ENCODE peak calls at places on chromosomes 13 and 19, in eight cellular contexts. F, D, N, I, U, P, E and L are unnamed samples.

GRCh38 chr13:19632915-19633339 is 532 bp upstream of the MPHOSPH8 start:
- DNase-seq in D (no peak), P (no peak), U (no peak), F (no peak), I (no peak), N (no peak), E (no peak), L (no peak)

GRCh38 chr13:45602183-45602582 is 13.4 kb downstream of the ERICH6B start:
- DNase-seq in N (no peak), F (no peak), I (no peak), P (no peak), U (peak), E (no peak), D (no peak), L (no peak)

GRCh38 chr19:13808856-13809255 is 13.6 kb downstream of the ZSWIM4 start:
- DNase-seq in E (no peak), U (no peak), D (peak), F (no peak), I (no peak), N (no peak), P (no peak), L (no peak)

GRCh38 chr19:18131841-18132596 is 20.9 kb upstream of the PIK3R2 start:
- DNase-seq in F (no peak), I (no peak), D (peak), N (no peak), P (peak), U (no peak), E (no peak), L (no peak)

GRCh38 chr13:64529874-64530485 is 2700.2 kb downstream of the PCDH9 start:
- DNase-seq in P (no peak), U (peak), F (no peak), E (no peak), I (no peak), D (peak), N (no peak), L (no peak)

GRCh38 chr19:19338082-19338481 is 17.5 kb downstream of the MAU2 start:
- DNase-seq in E (no peak), F (no peak), U (peak), D (no peak), N (no peak), I (no peak), P (peak), L (no peak)

GRCh38 chr13:114068723-114069322 is 63.6 kb downstream of the RASA3 start:
- DNase-seq in I (no peak), D (no peak), U (peak), F (no peak), N (peak), P (peak), E (no peak), L (no peak)

GRCh38 chr13:62653371-62653770 is 1237.7 kb upstream of the PCDH20 start:
- DNase-seq in E (no peak), U (peak), D (no peak), I (no peak), N (no peak), P (no peak), F (no peak), L (no peak)

GRCh38 chr13:66780814-66781213 is 449.3 kb downstream of the PCDH9 start:
- DNase-seq in N (no peak), D (no peak), P (peak), I (no peak), U (no peak), F (no peak), E (no peak), L (no peak)

GRCh38 chr19:34261335-34262109 is 7.2 kb downstream of the GARRE1 start:
- DNase-seq in F (no peak), I (no peak), U (no peak), N (no peak), E (no peak), P (no peak), D (no peak), L (no peak)

GRCh38 chr19:51329411-51329810 is 12.5 kb downstream of the VSIG10L start:
- DNase-seq in E (no peak), U (no peak), I (no peak), F (no peak), D (no peak), N (no peak), P (no peak), L (no peak)

GRCh38 chr19:41441321-41441945 is 1.5 kb upstream of the ERICH4 start:
- DNase-seq in N (no peak), F (no peak), D (no peak), U (no peak), E (no peak), I (no peak), P (no peak), L (no peak)

GRCh38 chr19:34220472-34221063 is 33.8 kb upstream of the GARRE1 start:
- DNase-seq in D (peak), F (peak), E (peak), U (peak), P (peak), I (peak), N (peak), L (no peak)

GRCh38 chr19:35908977-35909683 is 1.0 kb upstream of the TYROBP start:
- DNase-seq in I (peak), F (no peak), E (peak), D (peak), N (peak), U (no peak), P (no peak), L (no peak)

GRCh38 chr19:6238643-6239281 is 41.0 kb downstream of the MLLT1 start:
- DNase-seq in E (peak), P (peak), U (peak), N (peak), F (no peak), I (no peak), D (peak), L (no peak)

GRCh38 chr19:46159893-46160775 is 12.1 kb downstream of the IGFL2 start:
- DNase-seq in F (no peak), N (no peak), E (no peak), I (no peak), P (no peak), D (no peak), U (no peak), L (no peak)

GRCh38 chr19:40576181-40576584 is 490 bp upstream of the SHKBP1 start:
- DNase-seq in F (no peak), P (no peak), E (no peak), U (no peak), N (no peak), D (peak), I (no peak), L (no peak)

GRCh38 chr19:42057856-42058255 is 12.2 kb downstream of the GRIK5 start:
- DNase-seq in F (no peak), N (no peak), U (no peak), I (no peak), D (no peak), P (no peak), E (no peak), L (no peak)

GRCh38 chr13:40315416-40316064 is 350.9 kb downstream of the FOXO1 start:
- DNase-seq in U (peak), P (no peak), N (peak), F (no peak), E (peak), D (peak), I (no peak), L (no peak)

GRCh38 chr13:102968572-102969228 is 97.5 kb downstream of the SLC10A2 start:
- DNase-seq in E (no peak), P (no peak), F (no peak), N (no peak), D (no peak), I (no peak), U (no peak), L (no peak)

GRCh38 chr19:47097396-47098217 is 16.0 kb downstream of the ZC3H4 start:
- DNase-seq in P (no peak), F (peak), E (peak), D (no peak), U (no peak), N (peak), I (peak), L (no peak)